ENCODE peak calls at places on chromosomes 1 and 21, in seven cellular contexts. T, C, P, S, Z, D and X are unnamed samples.

GRCh38 chr1:89602871-89603404 is 30.0 kb upstream of the LRRC8C start:
- DNase-seq in T (no peak), C (no peak), P (no peak), S (no peak), Z (no peak), D (no peak), X (no peak)

GRCh38 chr1:239814306-239814881 is 277.3 kb upstream of the FMN2 start:
- DNase-seq in T (no peak), C (peak; percentile 69), P (no peak), S (peak; percentile 11), Z (peak; percentile 95), D (no peak), X (peak; percentile 75)

GRCh38 chr1:203325004-203325417 is 19.7 kb downstream of the BTG2 start:
- DNase-seq in T (no peak), C (no peak), P (peak; percentile 55), S (no peak), Z (peak; percentile 86), D (no peak), X (no peak)

GRCh38 chr21:43853851-43854772 is 10.9 kb upstream of the AGPAT3 start:
- DNase-seq in T (no peak), C (no peak), P (no peak), S (no peak), Z (no peak), D (no peak), X (no peak)

GRCh38 chr1:46798820-46799219 is at the start of gene CYP4B1:
- DNase-seq in T (no peak), C (no peak), P (no peak), S (peak; percentile 71), Z (no peak), D (peak; percentile 90), X (no peak)

GRCh38 chr1:187689137-187689536 is 860.4 kb downstream of the PLA2G4A start:
- DNase-seq in T (no peak), C (peak; percentile 7), P (no peak), S (no peak), Z (peak; percentile 92), D (no peak), X (peak; percentile 6)

GRCh38 chr1:172421974-172422604 is 1.6 kb downstream of the C1orf105 start:
- DNase-seq in T (no peak), C (no peak), P (no peak), S (no peak), Z (no peak), D (no peak), X (no peak)

GRCh38 chr21:42850866-42851391 is 28.4 kb downstream of the WDR4 start:
- DNase-seq in T (no peak), C (peak; percentile 20), P (peak; percentile 11), S (no peak), Z (no peak), D (no peak), X (peak; percentile 22)

GRCh38 chr1:19305880-19306279 is 6.1 kb downstream of the AKR7A2 start:
- DNase-seq in T (no peak), C (no peak), P (no peak), S (no peak), Z (no peak), D (no peak), X (no peak)

GRCh38 chr1:168582690-168583325 is 6.4 kb downstream of the XCL1 start:
- DNase-seq in T (no peak), C (no peak), P (no peak), S (no peak), Z (peak; percentile 64), D (no peak), X (no peak)

GRCh38 chr1:227356582-227357228 is 38.4 kb upstream of the CDC42BPA start:
- DNase-seq in T (no peak), C (peak; percentile 68), P (no peak), S (peak; percentile 69), Z (peak; percentile 14), D (no peak), X (no peak)

GRCh38 chr1:89546082-89546889 is 21.7 kb downstream of the LRRC8B start:
- DNase-seq in T (no peak), C (no peak), P (no peak), S (no peak), Z (peak; percentile 79), D (no peak), X (no peak)

GRCh38 chr1:230907472-230908205 is 39.3 kb upstream of the C1orf198 start:
- DNase-seq in T (no peak), C (no peak), P (no peak), S (no peak), Z (no peak), D (no peak), X (peak; percentile 22)

GRCh38 chr21:45220106-45220505 is 67.6 kb downstream of the POFUT2 start:
- DNase-seq in T (no peak), C (no peak), P (no peak), S (no peak), Z (no peak), D (no peak), X (no peak)